ENCODE peak calls at places on chromosomes 16 and 17, in four cellular contexts. One of them, this sample, is unnamed.

GRCh38 chr16:64654137-64654652 is 467.7 kb downstream of the CDH11 start:
- DNase-seq in memory B cell: no peak
- DNase-seq in substantia nigra: no peak
- DNase-seq in EH: peak; percentile 92
- DNase-seq in this sample: no peak

GRCh38 chr17:6626616-6627015 is 13.9 kb downstream of the KIAA0753 start:
- DNase-seq in EH: peak; percentile 6
- DNase-seq in substantia nigra: no peak
- DNase-seq in memory B cell: no peak
- DNase-seq in this sample: no peak

GRCh38 chr17:17994271-17994670 is 21.6 kb downstream of the DRC3 start:
- DNase-seq in substantia nigra: peak; percentile 36
- DNase-seq in EH: peak; percentile 32
- DNase-seq in memory B cell: no peak
- DNase-seq in this sample: no peak

GRCh38 chr16:60031751-60032150 is 1297.6 kb upstream of the GOT2 start:
- DNase-seq in substantia nigra: no peak
- DNase-seq in memory B cell: no peak
- DNase-seq in EH: no peak
- DNase-seq in this sample: no peak

GRCh38 chr17:50165466-50165865 is 339 bp upstream of the SGCA start:
- DNase-seq in EH: no peak
- DNase-seq in substantia nigra: no peak
- DNase-seq in memory B cell: no peak
- DNase-seq in this sample: no peak

GRCh38 chr16:83813818-83814653 is 6.3 kb downstream of the HSBP1 start:
- DNase-seq in EH: peak; percentile 73
- DNase-seq in substantia nigra: no peak
- DNase-seq in memory B cell: no peak
- DNase-seq in this sample: no peak

GRCh38 chr17:76145231-76146052 is 4.4 kb upstream of the FOXJ1 start:
- DNase-seq in memory B cell: peak; percentile 29
- DNase-seq in EH: no peak
- DNase-seq in substantia nigra: no peak
- DNase-seq in this sample: no peak

GRCh38 chr17:28392491-28392890 is 13.5 kb downstream of the SLC46A1 start:
- DNase-seq in memory B cell: no peak
- DNase-seq in EH: no peak
- DNase-seq in substantia nigra: no peak
- DNase-seq in this sample: no peak

GRCh38 chr17:8581002-8581658 is 49.4 kb downstream of the MYH10 start:
- DNase-seq in substantia nigra: no peak
- DNase-seq in EH: no peak
- DNase-seq in memory B cell: no peak
- DNase-seq in this sample: no peak

GRCh38 chr16:89510526-89510925 is 2.3 kb downstream of the SPG7 start:
- DNase-seq in EH: no peak
- DNase-seq in memory B cell: no peak
- DNase-seq in substantia nigra: no peak
- DNase-seq in this sample: no peak